ENCODE peak calls at places on chromosome 19, in ten cellular contexts. W is K562, A is DND-41, Y is PC-3, C is astrocyte, Z is keratinocyte, Q is neural progenitor cell, V is fibroblast of lung, K is HCT116, G is A673. H is an unnamed sample. For H3K9me3, the result is how much of the 10 kb centered on the place peaks cover.

GRCh38 chr19:35355851-35356460 is 2.3 kb upstream of the FFAR3 start:
- DNase-seq in W (no peak), A (peak), Y (no peak), C (no peak), Z (no peak), Q (no peak), V (no peak), K (no peak), G (no peak), H (no peak)

GRCh38 chr19:5775668-5776309 is 8.8 kb downstream of the PRR22 start:
- DNase-seq in W (no peak), A (no peak), Y (peak), C (peak), Z (no peak), Q (no peak), V (peak), K (no peak), G (peak), H (no peak)

GRCh38 chr19:20167020-20167644 is at the start of gene ZNF486:
- DNase-seq in W (peak), A (peak), Y (no peak), C (peak), Z (peak), Q (peak), V (peak), K (no peak), G (peak), H (peak)

GRCh38 chr19:15320118-15320517 is 12.2 kb downstream of the BRD4 start:
- DNase-seq in W (no peak), A (no peak), Y (no peak), C (peak), Z (no peak), Q (no peak), V (peak), K (no peak), G (no peak), H (no peak)

GRCh38 chr19:8616861-8617260 is 6.3 kb upstream of the ADAMTS10 start:
- DNase-seq in W (no peak), A (no peak), Y (no peak), C (no peak), Z (no peak), Q (no peak), V (no peak), K (no peak), G (no peak), H (no peak)

GRCh38 chr19:48216933-48217332 is 38.8 kb downstream of the CARD8 start:
- DNase-seq in W (no peak), A (no peak), Y (no peak), C (no peak), Z (no peak), Q (peak), V (no peak), K (no peak), G (no peak), H (no peak)

GRCh38 chr19:53904909-53905308 is 4.2 kb upstream of the CACNG7 start:
- DNase-seq in W (no peak), A (no peak), Y (peak), C (no peak), Z (no peak), Q (no peak), V (no peak), K (no peak), G (no peak), H (no peak)

GRCh38 chr19:48064509-48064908 is 20.6 kb upstream of the CABP5 start:
- DNase-seq in W (no peak), A (no peak), Y (no peak), C (peak), Z (no peak), Q (no peak), V (peak), K (no peak), G (no peak), H (no peak)

GRCh38 chr19:3748965-3749364 is 12.5 kb downstream of the APBA3 start:
- DNase-seq in W (no peak), A (no peak), Y (no peak), C (no peak), Z (no peak), Q (no peak), V (no peak), K (no peak), G (no peak), H (no peak)

GRCh38 chr19:22945560-22945959 is 57.4 kb downstream of the ZNF728 start:
- DNase-seq in W (peak), A (peak), Y (no peak), C (peak), Z (no peak), Q (peak), V (peak), K (peak), G (peak), H (no peak)

GRCh38 chr19:6070179-6071102 is 39.9 kb downstream of the RFX2 start:
- DNase-seq in W (no peak), A (no peak), Y (no peak), C (no peak), Z (no peak), Q (no peak), V (no peak), K (no peak), G (no peak), H (no peak)

GRCh38 chr19:45922281-45922680 is 7.7 kb upstream of the NANOS2 start:
- DNase-seq in W (peak), A (no peak), Y (peak), C (no peak), Z (no peak), Q (peak), V (no peak), K (peak), G (no peak), H (no peak)

GRCh38 chr19:48321372-48321621 is 4.1 kb upstream of the EMP3 start:
- DNase-seq in W (peak), A (peak), Y (peak), C (peak), Z (peak), Q (peak), V (peak), K (peak), G (peak), H (peak)

GRCh38 chr19:35226748-35227147 is 1.8 kb downstream of the FAM187B start:
- DNase-seq in W (no peak), A (no peak), Y (no peak), C (no peak), Z (no peak), Q (no peak), V (no peak), K (no peak), G (no peak), H (no peak)

GRCh38 chr19:35639863-35640262 is 1.7 kb upstream of the ETV2 start:
- DNase-seq in W (no peak), A (no peak), Y (no peak), C (no peak), Z (no peak), Q (no peak), V (no peak), K (no peak), G (no peak), H (no peak)

GRCh38 chr19:54128441-54128725 is 9.2 kb upstream of the CNOT3 start:
- DNase-seq in W (no peak), A (no peak), Y (no peak), C (no peak), Z (no peak), Q (no peak), V (no peak), K (no peak), G (no peak), H (no peak)

GRCh38 chr19:34236035-34236793 is 18.1 kb upstream of the GARRE1 start:
- DNase-seq in W (no peak), A (no peak), Y (no peak), C (peak), Z (no peak), Q (no peak), V (peak), K (no peak), G (peak), H (no peak)

GRCh38 chr19:7360393-7360984 is 11.8 kb downstream of the ARHGEF18 start:
- DNase-seq in W (no peak), A (no peak), Y (no peak), C (peak), Z (no peak), Q (no peak), V (peak), K (no peak), G (no peak), H (no peak)

GRCh38 chr19:49643466-49643865 is 1.5 kb downstream of the SCAF1 start:
- DNase-seq in W (no peak), A (no peak), Y (no peak), C (no peak), Z (no peak), Q (no peak), V (no peak), K (no peak), G (no peak), H (no peak)

GRCh38 chr19:33621065-33621785 is 528 bp upstream of the CHST8 start:
- DNase-seq in W (no peak), A (no peak), Y (no peak), C (no peak), Z (no peak), Q (no peak), V (no peak), K (no peak), G (no peak), H (no peak)

GRCh38 chr19:52535831-52536800 is 8.6 kb downstream of the ZNF808 start:
- DNase-seq in W (peak), A (peak), Y (no peak), C (peak), Z (peak), Q (peak), V (peak), K (no peak), G (peak), H (no peak)

GRCh38 chr19:16076958-16077611 is 790 bp downstream of the TPM4 start:
- DNase-seq in W (peak), A (peak), Y (no peak), C (no peak), Z (no peak), Q (peak), V (no peak), K (no peak), G (peak), H (peak)

GRCh38 chr19:9989504-9989903 is 20.8 kb downstream of the COL5A3 start:
- DNase-seq in W (no peak), A (no peak), Y (no peak), C (no peak), Z (no peak), Q (no peak), V (no peak), K (no peak), G (no peak), H (no peak)
- H3K9me3 ChIP-seq in W (under half), A (under half), Y (under half), C (under half), Z (under half), Q (under half), V (under half), K (under half), G (under half), H (under half)

GRCh38 chr19:2254052-2254872 is 2.0 kb downstream of the JSRP1 start:
- DNase-seq in W (no peak), A (no peak), Y (no peak), C (no peak), Z (no peak), Q (peak), V (peak), K (no peak), G (no peak), H (no peak)

GRCh38 chr19:2253106-2254051 is 2.8 kb downstream of the JSRP1 start:
- DNase-seq in W (no peak), A (no peak), Y (no peak), C (no peak), Z (no peak), Q (peak), V (no peak), K (no peak), G (no peak), H (no peak)

GRCh38 chr19:2250765-2251576 is 1.8 kb downstream of the AMH start:
- DNase-seq in W (no peak), A (no peak), Y (no peak), C (no peak), Z (no peak), Q (no peak), V (no peak), K (no peak), G (no peak), H (no peak)

GRCh38 chr19:2251577-2252480 is 2.7 kb downstream of the AMH start:
- DNase-seq in W (no peak), A (no peak), Y (no peak), C (no peak), Z (no peak), Q (no peak), V (peak), K (no peak), G (no peak), H (no peak)

DNA sequence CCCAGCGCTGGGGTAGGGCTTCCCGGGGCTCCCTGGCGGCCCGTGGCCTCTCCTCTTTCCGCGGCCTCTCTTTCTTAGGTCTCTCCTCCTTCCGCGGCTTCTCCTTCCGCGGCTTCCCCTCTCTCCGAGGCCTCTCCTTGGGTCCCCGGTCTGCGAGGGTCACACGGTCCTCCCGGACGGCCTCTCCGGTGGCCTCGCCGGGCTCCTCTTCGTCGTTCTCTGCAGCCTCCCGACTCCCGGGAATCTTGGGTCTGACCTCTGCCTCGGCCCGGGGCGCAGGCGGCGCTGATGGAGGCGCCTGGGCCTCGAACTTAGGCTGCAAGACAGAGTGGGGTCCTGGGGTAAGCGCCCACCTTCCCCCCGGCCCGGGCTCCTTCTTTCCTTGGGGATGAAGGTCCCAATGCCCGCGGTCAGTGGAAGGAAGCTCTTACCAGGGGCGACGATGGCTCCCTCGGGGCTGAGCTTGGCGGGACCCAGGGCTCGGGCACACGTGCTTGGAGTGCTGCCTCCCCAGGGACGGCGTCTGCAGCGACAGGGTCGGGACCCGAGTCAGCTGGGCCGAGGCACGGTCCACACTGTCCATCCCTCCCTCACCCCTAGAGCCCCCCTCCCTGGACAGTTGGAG is 3.5 kb downstream of the AMH start:
- DNase-seq in W (no peak), A (no peak), Y (no peak), C (no peak), Z (no peak), Q (peak), V (no peak), K (no peak), G (no peak), H (no peak)
- TF ChIP-seq EZH2 in W (no peak), A (no peak), Y (no peak), C (peak), Z (peak), Q (no peak), V (peak), K (no peak), G (no peak), H (no peak)

GRCh38 chr19:37492213-37492612 is 14.5 kb upstream of the ZNF793 start:
- DNase-seq in W (no peak), A (no peak), Y (no peak), C (no peak), Z (no peak), Q (no peak), V (no peak), K (no peak), G (no peak), H (no peak)
- H3K9me3 ChIP-seq in W (under half), A (under half), Y (under half), C (under half), Z (under half), Q (under half), V (under half), K (under half), G (half or more), H (under half)

DNA sequence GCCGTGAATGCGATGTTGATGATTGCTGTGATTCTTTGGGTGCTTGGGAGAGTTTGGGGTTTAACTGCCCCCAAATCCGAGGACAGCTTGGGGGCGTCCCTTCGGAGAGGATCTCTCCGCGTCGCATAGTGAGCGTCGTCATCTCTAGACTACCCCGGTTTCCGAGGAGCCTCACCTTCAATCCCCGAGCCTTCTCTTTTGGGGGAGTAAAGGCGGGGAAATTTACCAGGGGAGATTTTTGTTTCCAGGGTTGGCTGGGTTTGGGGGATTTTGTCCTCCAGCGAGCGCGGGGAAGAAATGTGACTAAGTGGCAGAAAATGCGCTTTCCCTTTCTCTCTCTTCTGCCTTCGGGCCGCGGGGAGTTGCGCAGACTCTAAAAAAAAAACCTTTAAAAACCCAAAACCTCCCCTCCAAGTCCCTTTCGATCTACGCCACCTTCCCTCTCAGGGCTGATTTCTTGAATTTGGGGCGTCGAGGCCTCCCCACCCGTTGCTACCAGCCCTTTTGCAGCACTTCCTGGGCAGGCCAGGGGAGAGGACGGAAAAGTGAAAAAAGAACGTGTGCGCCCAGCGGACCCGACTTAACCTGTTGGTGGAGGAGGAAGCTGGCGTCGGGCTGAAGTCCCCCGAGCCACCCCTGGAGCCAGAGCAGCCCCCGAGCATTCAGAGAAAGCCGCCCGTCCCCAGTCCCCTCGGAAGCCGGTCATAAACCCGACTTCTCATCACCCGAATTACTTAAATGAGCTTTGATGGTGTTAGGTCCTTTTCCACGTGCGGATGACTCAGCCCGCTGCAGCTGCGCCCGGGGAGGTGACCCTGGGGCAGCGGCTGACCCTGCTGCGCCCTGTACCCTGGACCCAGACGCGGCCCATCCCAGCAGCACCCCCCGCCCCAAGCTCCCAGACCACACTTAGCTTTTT is 17.7 kb downstream of the NFIX start:
- DNase-seq in W (peak), A (no peak), Y (peak), C (peak), Z (no peak), Q (peak), V (peak), K (no peak), G (peak), H (no peak)
- TF ChIP-seq EZH2 in W (no peak), A (no peak), Y (no peak), C (peak), Z (no peak), Q (peak), V (no peak), K (no peak), G (no peak), H (peak)

GRCh38 chr19:21908066-21908465 is 72.1 kb upstream of the ZNF43 start:
- DNase-seq in W (no peak), A (no peak), Y (no peak), C (no peak), Z (no peak), Q (no peak), V (no peak), K (no peak), G (no peak), H (no peak)
- H3K9me3 ChIP-seq in W (under half), A (under half), Y (under half), C (under half), Z (under half), Q (under half), V (under half), K (under half), G (under half), H (under half)

GRCh38 chr19:9913237-9914000 is 22.9 kb downstream of the OLFM2 start:
- DNase-seq in W (peak), A (no peak), Y (no peak), C (no peak), Z (no peak), Q (peak), V (no peak), K (no peak), G (peak), H (no peak)
- TF ChIP-seq EZH2 in W (no peak), A (no peak), Y (no peak), C (peak), Z (peak), Q (no peak), V (peak), K (no peak), G (no peak), H (no peak)

H was measured in MM.1S.